ENCODE peak calls at places on chromosomes 6 and 20, in four cellular contexts. E, K, L and R are unnamed samples.
A peak's percentile ranks its signal among the peaks of the same experiment; 100 is the strongest.

GRCh38 chr6:151330130-151330715 is 61.1 kb downstream of the ZBTB2 start:
- DNase-seq in E (no peak), K (no peak), L (no peak), R (peak; percentile 95)

GRCh38 chr6:38715016-38715809 is at the start of gene DNAH8:
- DNase-seq in E (no peak), K (no peak), L (no peak), R (no peak)

GRCh38 chr6:10410214-10410873 is 4.5 kb downstream of the TFAP2A start:
- DNase-seq in E (no peak), K (no peak), L (no peak), R (no peak)

GRCh38 chr6:149233056-149233715 is 84.3 kb upstream of the TAB2 start:
- DNase-seq in E (no peak), K (no peak), L (no peak), R (peak; percentile 80)

GRCh38 chr6:31680841-31681671 is at the start of gene LY6G5C:
- DNase-seq in E (peak; percentile 87), K (peak; percentile 56), L (peak; percentile 90), R (peak; percentile 92)

GRCh38 chr20:16001286-16001685 is 572.0 kb downstream of the KIF16B start:
- DNase-seq in E (no peak), K (no peak), L (no peak), R (peak; percentile 1)

GRCh38 chr20:34544109-34544793 is 14.3 kb upstream of the MAP1LC3A start:
- DNase-seq in E (no peak), K (no peak), L (no peak), R (no peak)

GRCh38 chr6:32182617-32183016 is 1.4 kb downstream of the AGER start:
- DNase-seq in E (no peak), K (no peak), L (no peak), R (no peak)

GRCh38 chr6:110067837-110068591 is 89.9 kb downstream of the GPR6 start:
- DNase-seq in E (no peak), K (no peak), L (no peak), R (no peak)

GRCh38 chr6:50147371-50147770 is 97.6 kb upstream of the DEFB112 start:
- DNase-seq in E (no peak), K (no peak), L (no peak), R (no peak)

GRCh38 chr20:11919046-11919445 is 1.4 kb downstream of the BTBD3 start:
- DNase-seq in E (no peak), K (no peak), L (no peak), R (peak; percentile 54)

GRCh38 chr6:125294925-125295324 is 6.8 kb downstream of the HDDC2 start:
- DNase-seq in E (no peak), K (no peak), L (no peak), R (no peak)

GRCh38 chr6:111601875-111602274 is 3.8 kb downstream of the TRAF3IP2 start:
- DNase-seq in E (no peak), K (no peak), L (no peak), R (peak; percentile 79)

GRCh38 chr20:36167826-36168634 is 13.5 kb downstream of the EPB41L1 start:
- DNase-seq in E (no peak), K (no peak), L (no peak), R (peak; percentile 62)